ENCODE peak calls at places on chromosomes 16 and 17, in ten cellular contexts. J, W, D, P, G, C, Z, U, O and I are unnamed samples.

GRCh38 chr17:81517339-81518112 is 4.9 kb upstream of the ACTG1 start:
- DNase-seq in J (no peak), W (peak; percentile 14), D (no peak), P (no peak), G (peak; percentile 30), C (no peak), Z (peak; percentile 53), U (no peak), O (no peak), I (no peak)

GRCh38 chr16:1537138-1537577 is 3.7 kb downstream of the TMEM204 start:
- DNase-seq in J (no peak), W (no peak), D (no peak), P (no peak), G (no peak), C (no peak), Z (no peak), U (no peak), O (no peak), I (no peak)

GRCh38 chr17:57677858-57678257 is 67.2 kb downstream of the CCDC182 start:
- DNase-seq in J (no peak), W (no peak), D (no peak), P (no peak), G (no peak), C (no peak), Z (no peak), U (no peak), O (no peak), I (no peak)

GRCh38 chr17:15398291-15398690 is 56.9 kb upstream of the TEKT3 start:
- DNase-seq in J (no peak), W (no peak), D (no peak), P (peak; percentile 60), G (peak; percentile 34), C (peak; percentile 76), Z (no peak), U (no peak), O (no peak), I (peak; percentile 42)

GRCh38 chr17:50169121-50169764 is 3.4 kb downstream of the SGCA start:
- DNase-seq in J (peak; percentile 64), W (peak; percentile 75), D (peak; percentile 57), P (peak; percentile 68), G (peak; percentile 79), C (peak; percentile 79), Z (no peak), U (no peak), O (peak; percentile 59), I (peak; percentile 82)

GRCh38 chr17:74259667-74260524 is 14.1 kb upstream of the DNAI2 start:
- DNase-seq in J (no peak), W (no peak), D (no peak), P (no peak), G (no peak), C (no peak), Z (no peak), U (no peak), O (no peak), I (no peak)

GRCh38 chr17:57045868-57046671 is 39.0 kb upstream of the AKAP1 start:
- DNase-seq in J (no peak), W (no peak), D (no peak), P (no peak), G (no peak), C (no peak), Z (no peak), U (peak; percentile 70), O (peak; percentile 3), I (no peak)

GRCh38 chr16:83068686-83069085 is 441.9 kb downstream of the CDH13 start:
- DNase-seq in J (no peak), W (no peak), D (peak; percentile 4), P (no peak), G (peak; percentile 50), C (peak; percentile 50), Z (no peak), U (no peak), O (no peak), I (peak; percentile 67)

GRCh38 chr16:31253642-31254045 is 6.1 kb upstream of the ITGAM start:
- DNase-seq in J (no peak), W (peak; percentile 10), D (peak; percentile 14), P (no peak), G (peak; percentile 22), C (no peak), Z (no peak), U (peak; percentile 27), O (no peak), I (no peak)

GRCh38 chr17:81710514-81711308 is 1.4 kb upstream of the SLC25A10 start:
- DNase-seq in J (no peak), W (no peak), D (no peak), P (no peak), G (peak; percentile 35), C (peak; percentile 31), Z (peak; percentile 68), U (no peak), O (no peak), I (no peak)

GRCh38 chr16:58661199-58661830 is 23.3 kb downstream of the SLC38A7 start:
- DNase-seq in J (peak; percentile 66), W (peak; percentile 76), D (peak; percentile 49), P (peak; percentile 91), G (peak; percentile 86), C (peak; percentile 87), Z (no peak), U (peak; percentile 41), O (no peak), I (peak; percentile 89)

DNA sequence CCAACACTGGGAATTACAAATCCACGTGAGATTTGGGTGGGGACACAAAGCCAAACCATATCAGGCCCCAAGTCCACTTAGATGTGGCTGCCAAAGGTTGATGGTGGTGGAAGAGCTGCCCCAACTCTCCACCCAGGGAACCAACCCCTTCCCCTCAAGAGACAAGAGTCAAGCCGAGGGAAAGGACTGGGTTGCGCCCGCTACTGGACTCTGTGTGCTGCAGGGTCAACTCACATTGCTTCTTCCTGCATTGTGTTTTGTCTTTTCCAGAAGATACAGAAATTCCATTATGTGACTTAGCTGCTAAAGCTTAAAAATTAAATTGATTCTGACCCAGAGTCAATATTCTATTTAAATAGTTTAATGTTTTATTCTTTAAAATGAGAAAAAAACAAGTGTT is 58.5 kb downstream of the ADAMTS18 start:
- DNase-seq in J (no peak), W (no peak), D (no peak), P (no peak), G (peak; percentile 6), C (no peak), Z (no peak), U (no peak), O (no peak), I (no peak)
- TF ChIP-seq CTCF in J (no peak), W (no peak), D (no peak), P (peak; percentile 17), G (peak; percentile 30), C (peak; percentile 49), Z (no peak), U (no peak), O (no peak), I (no peak)

GRCh38 chr16:88737298-88738166 is 31.2 kb downstream of the CTU2 start:
- DNase-seq in J (peak; percentile 75), W (peak; percentile 80), D (peak; percentile 42), P (peak; percentile 73), G (peak; percentile 71), C (peak; percentile 63), Z (peak; percentile 87), U (peak; percentile 80), O (peak; percentile 62), I (peak; percentile 71)
- TF ChIP-seq CTCF in J (peak; percentile 99), W (peak; percentile 97), D (peak; percentile 97), P (peak; percentile 100), G (peak; percentile 86), C (peak; percentile 59), Z (peak; percentile 100), U (peak; percentile 99), O (peak; percentile 98), I (peak; percentile 75)

GRCh38 chr16:78230832-78231231 is 131.4 kb downstream of the WWOX start:
- DNase-seq in J (no peak), W (no peak), D (no peak), P (no peak), G (peak; percentile 97), C (peak; percentile 5), Z (no peak), U (no peak), O (no peak), I (peak; percentile 5)

GRCh38 chr16:78224342-78224741 is 124.9 kb downstream of the WWOX start:
- DNase-seq in J (no peak), W (no peak), D (no peak), P (no peak), G (no peak), C (no peak), Z (no peak), U (no peak), O (no peak), I (no peak)

GRCh38 chr16:78228704-78229103 is 129.2 kb downstream of the WWOX start:
- DNase-seq in J (no peak), W (no peak), D (no peak), P (no peak), G (no peak), C (no peak), Z (no peak), U (no peak), O (no peak), I (no peak)

GRCh38 chr16:78227855-78228254 is 128.4 kb downstream of the WWOX start:
- DNase-seq in J (peak; percentile 35), W (peak; percentile 17), D (no peak), P (no peak), G (peak; percentile 46), C (no peak), Z (no peak), U (no peak), O (no peak), I (no peak)
- TF ChIP-seq CTCF in J (peak; percentile 46), W (no peak), D (peak; percentile 12), P (no peak), G (peak; percentile 48), C (no peak), Z (no peak), U (no peak), O (no peak), I (no peak)

GRCh38 chr16:85363881-85364280 is 249.2 kb upstream of the GSE1 start:
- DNase-seq in J (no peak), W (no peak), D (no peak), P (peak; percentile 91), G (peak; percentile 42), C (peak; percentile 55), Z (no peak), U (no peak), O (no peak), I (no peak)

GRCh38 chr16:85362443-85362842 is 250.2 kb upstream of the CIBAR2 start:
- DNase-seq in J (no peak), W (no peak), D (no peak), P (no peak), G (no peak), C (no peak), Z (no peak), U (no peak), O (no peak), I (no peak)

GRCh38 chr16:85365120-85365519 is 248.0 kb upstream of the GSE1 start:
- DNase-seq in J (no peak), W (no peak), D (no peak), P (no peak), G (no peak), C (no peak), Z (no peak), U (peak; percentile 56), O (no peak), I (no peak)

GRCh38 chr16:85364323-85365040 is 248.6 kb upstream of the GSE1 start:
- DNase-seq in J (no peak), W (no peak), D (no peak), P (peak; percentile 50), G (no peak), C (no peak), Z (no peak), U (no peak), O (no peak), I (no peak)

DNA sequence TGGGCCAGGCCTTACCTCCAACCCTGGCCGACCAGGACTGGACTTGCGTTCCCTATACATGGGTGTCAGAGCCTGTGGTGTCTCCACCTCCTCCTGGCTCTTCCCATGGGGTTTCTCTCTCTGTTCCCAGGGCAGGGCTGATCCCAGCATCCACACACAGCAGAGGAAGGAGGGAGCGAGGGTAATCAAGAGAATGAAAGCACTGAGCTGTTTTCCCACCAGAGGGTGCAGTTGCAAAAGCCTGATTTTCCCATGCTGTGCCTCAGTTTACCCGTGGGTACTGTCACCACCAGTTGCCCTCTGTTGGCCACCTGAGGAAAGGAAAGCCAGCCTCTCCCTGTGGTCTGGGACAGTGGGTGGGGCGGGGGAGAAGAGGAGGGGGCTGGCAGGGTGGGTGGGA is 249.7 kb upstream of the GSE1 start:
- DNase-seq in J (no peak), W (no peak), D (no peak), P (no peak), G (no peak), C (no peak), Z (no peak), U (no peak), O (no peak), I (no peak)
- TF ChIP-seq CTCF in J (no peak), W (peak; percentile 2), D (no peak), P (peak; percentile 57), G (no peak), C (no peak), Z (no peak), U (no peak), O (no peak), I (no peak)